ENCODE peak calls at places on chromosomes 6 and 20, in eight cellular contexts. K is AG10803; S is stimulated activated naive CD8-positive, alpha-beta T cell treated with anti-CD3 and anti-CD28 coated beads, Interleukin-15, Interleukin-2, amounts not matched to agents 100 U/mL and 50 U/mL, for 24 hours; J is endodermal cell; T is HT1080; W is midbrain; I is nephron progenitor cell; A is bronchial epithelial cell. E is an unnamed sample.

GRCh38 chr6:18613511-18613910 is 226.4 kb downstream of the RNF144B start:
- DNase-seq in K (no peak), S (no peak), J (no peak), T (no peak), W (no peak), I (no peak), A (no peak), E (no peak)

GRCh38 chr6:10425973-10426780 is 11.3 kb upstream of the TFAP2A start:
- DNase-seq in K (peak; percentile 44), S (no peak), J (peak; percentile 76), T (peak; percentile 33), W (no peak), I (peak; percentile 69), A (no peak), E (no peak)

GRCh38 chr6:42047790-42048405 is 2.4 kb upstream of the TAF8 start:
- DNase-seq in K (no peak), S (no peak), J (no peak), T (no peak), W (no peak), I (no peak), A (no peak), E (no peak)

GRCh38 chr20:37395921-37396519 is 50.1 kb downstream of the SRC start:
- DNase-seq in K (no peak), S (no peak), J (peak; percentile 91), T (no peak), W (no peak), I (peak; percentile 75), A (no peak), E (peak; percentile 72)

GRCh38 chr6:150898390-150899170 is 33.1 kb downstream of the MTHFD1L start:
- DNase-seq in K (peak; percentile 68), S (no peak), J (no peak), T (peak; percentile 18), W (no peak), I (no peak), A (no peak), E (no peak)

GRCh38 chr6:43014434-43014909 is 423 bp downstream of the KLHDC3 start:
- DNase-seq in K (peak; percentile 49), S (no peak), J (no peak), T (peak; percentile 16), W (no peak), I (no peak), A (no peak), E (no peak)

GRCh38 chr6:44075137-44076015 is 51.9 kb downstream of the MRPL14 start:
- DNase-seq in K (no peak), S (no peak), J (no peak), T (no peak), W (no peak), I (no peak), A (no peak), E (no peak)

GRCh38 chr6:150741633-150742200 is 123.8 kb upstream of the MTHFD1L start:
- DNase-seq in K (no peak), S (peak; percentile 12), J (peak; percentile 75), T (no peak), W (no peak), I (no peak), A (no peak), E (no peak)

GRCh38 chr20:61786230-61786629 is 279.5 kb downstream of the TAF4 start:
- DNase-seq in K (no peak), S (no peak), J (no peak), T (no peak), W (no peak), I (no peak), A (no peak), E (no peak)

GRCh38 chr6:4939241-4939640 is 64.6 kb downstream of the RPP40 start:
- DNase-seq in K (no peak), S (no peak), J (no peak), T (no peak), W (no peak), I (no peak), A (no peak), E (no peak)

GRCh38 chr20:14142171-14142570 is 146.9 kb downstream of the MACROD2 start:
- DNase-seq in K (peak; percentile 45), S (peak; percentile 3), J (peak; percentile 88), T (peak; percentile 64), W (peak; percentile 71), I (peak; percentile 59), A (peak; percentile 61), E (peak; percentile 83)

GRCh38 chr6:148128014-148128730 is 214.5 kb upstream of the SASH1 start:
- DNase-seq in K (peak; percentile 1), S (no peak), J (no peak), T (no peak), W (no peak), I (no peak), A (peak; percentile 76), E (no peak)

GRCh38 chr6:137120748-137121147 is 52.7 kb downstream of the IL22RA2 start:
- DNase-seq in K (no peak), S (no peak), J (no peak), T (no peak), W (no peak), I (no peak), A (no peak), E (no peak)

GRCh38 chr6:39296745-39297640 is 17.2 kb downstream of the KCNK17 start:
- DNase-seq in K (no peak), S (no peak), J (no peak), T (no peak), W (no peak), I (no peak), A (no peak), E (no peak)

GRCh38 chr6:143441680-143442359 is 8.7 kb downstream of the ADAT2 start:
- DNase-seq in K (peak; percentile 12), S (no peak), J (no peak), T (no peak), W (no peak), I (no peak), A (no peak), E (no peak)

GRCh38 chr20:4973330-4974097 is 27.8 kb downstream of the SLC23A2 start:
- DNase-seq in K (peak; percentile 87), S (peak; percentile 66), J (no peak), T (peak; percentile 76), W (no peak), I (peak; percentile 9), A (peak; percentile 50), E (no peak)

GRCh38 chr20:31951530-31952453 is at the start of gene PDRG1:
- DNase-seq in K (peak; percentile 92), S (peak; percentile 99), J (peak; percentile 98), T (peak; percentile 91), W (peak; percentile 94), I (peak; percentile 99), A (peak; percentile 82), E (peak; percentile 97)

GRCh38 chr20:43938932-43939761 is 24.5 kb downstream of the TOX2 start:
- DNase-seq in K (peak; percentile 100), S (no peak), J (no peak), T (peak; percentile 97), W (no peak), I (no peak), A (peak; percentile 95), E (peak; percentile 16)

GRCh38 chr20:64254571-64255360 is 782 bp upstream of the PCMTD2 start:
- DNase-seq in K (no peak), S (no peak), J (no peak), T (no peak), W (no peak), I (no peak), A (no peak), E (no peak)

GRCh38 chr20:51610111-51610510 is 67.6 kb upstream of the NFATC2 start:
- DNase-seq in K (no peak), S (no peak), J (no peak), T (no peak), W (no peak), I (no peak), A (no peak), E (no peak)

GRCh38 chr6:22828179-22829062 is 259.1 kb downstream of the HDGFL1 start:
- DNase-seq in K (peak; percentile 97), S (no peak), J (peak; percentile 81), T (peak; percentile 89), W (no peak), I (peak; percentile 24), A (peak; percentile 99), E (peak; percentile 41)

GRCh38 chr6:131353106-131353505 is 217.8 kb downstream of the AKAP7 start:
- DNase-seq in K (no peak), S (no peak), J (no peak), T (no peak), W (no peak), I (no peak), A (no peak), E (no peak)

GRCh38 chr20:53569606-53570307 is 23.9 kb downstream of the ZNF217 start:
- DNase-seq in K (no peak), S (no peak), J (no peak), T (no peak), W (no peak), I (no peak), A (no peak), E (no peak)

GRCh38 chr20:56414842-56415765 is 3.0 kb downstream of the CASS4 start:
- DNase-seq in K (peak; percentile 65), S (peak; percentile 64), J (no peak), T (no peak), W (no peak), I (no peak), A (peak; percentile 43), E (no peak)

GRCh38 chr20:39338977-39339376 is 376.8 kb downstream of the DHX35 start:
- DNase-seq in K (no peak), S (no peak), J (no peak), T (no peak), W (peak; percentile 13), I (no peak), A (peak; percentile 2), E (no peak)

GRCh38 chr6:42175860-42176259 is 2.7 kb downstream of the GUCA1A start:
- DNase-seq in K (no peak), S (no peak), J (no peak), T (no peak), W (no peak), I (no peak), A (no peak), E (no peak)

GRCh38 chr20:59810376-59811187 is 122.9 kb downstream of the SYCP2 start:
- DNase-seq in K (peak; percentile 4), S (no peak), J (peak; percentile 37), T (no peak), W (no peak), I (no peak), A (no peak), E (no peak)